ENCODE peak calls at places on chromosome 3, in four cellular contexts. One of them, this sample, is unnamed.

GRCh38 chr3:124952456-124952855 is 17.9 kb upstream of the MUC13 start:
- DNase-seq in GM06990: no peak
- DNase-seq in WTC11: no peak
- DNase-seq in psoas muscle: no peak
- DNase-seq in this sample: no peak

GRCh38 chr3:160444411-160444810 is 5.2 kb downstream of the TRIM59 start:
- DNase-seq in GM06990: no peak
- DNase-seq in WTC11: no peak
- DNase-seq in psoas muscle: no peak
- DNase-seq in this sample: no peak

GRCh38 chr3:27022096-27022761 is 347.0 kb downstream of the NEK10 start:
- DNase-seq in GM06990: no peak
- DNase-seq in WTC11: peak
- DNase-seq in psoas muscle: no peak
- DNase-seq in this sample: no peak

GRCh38 chr3:112605285-112605684 is 35.7 kb downstream of the CCDC80 start:
- DNase-seq in GM06990: no peak
- DNase-seq in WTC11: no peak
- DNase-seq in psoas muscle: no peak
- DNase-seq in this sample: no peak

GRCh38 chr3:158918008-158918407 is 116.2 kb downstream of the MFSD1 start:
- DNase-seq in GM06990: no peak
- DNase-seq in WTC11: peak
- DNase-seq in psoas muscle: no peak
- DNase-seq in this sample: peak

GRCh38 chr3:124282751-124283643 is 291.1 kb upstream of the ROPN1 start:
- DNase-seq in GM06990: no peak
- DNase-seq in WTC11: no peak
- DNase-seq in psoas muscle: no peak
- DNase-seq in this sample: no peak

GRCh38 chr3:130896101-130896500 is 2.2 kb downstream of the ATP2C1 start:
- DNase-seq in GM06990: no peak
- DNase-seq in WTC11: no peak
- DNase-seq in psoas muscle: no peak
- DNase-seq in this sample: no peak

GRCh38 chr3:55201729-55202128 is 273.9 kb upstream of the LRTM1 start:
- DNase-seq in GM06990: no peak
- DNase-seq in WTC11: no peak
- DNase-seq in psoas muscle: no peak
- DNase-seq in this sample: no peak

GRCh38 chr3:31039145-31039544 is 144.7 kb upstream of the GADL1 start:
- DNase-seq in GM06990: no peak
- DNase-seq in WTC11: no peak
- DNase-seq in psoas muscle: no peak
- DNase-seq in this sample: no peak

GRCh38 chr3:171168086-171168485 is 141.6 kb upstream of the SLC2A2 start:
- DNase-seq in GM06990: no peak
- DNase-seq in WTC11: peak
- DNase-seq in psoas muscle: no peak
- DNase-seq in this sample: no peak

GRCh38 chr3:195109098-195109657 is 161.8 kb downstream of the XXYLT1 start:
- DNase-seq in GM06990: no peak
- DNase-seq in WTC11: no peak
- DNase-seq in psoas muscle: no peak
- DNase-seq in this sample: no peak

GRCh38 chr3:123618768-123619484 is 34.1 kb upstream of the HACD2 start:
- DNase-seq in GM06990: no peak
- DNase-seq in WTC11: no peak
- DNase-seq in psoas muscle: peak
- DNase-seq in this sample: no peak

GRCh38 chr3:64848127-64848526 is 160.3 kb upstream of the ADAMTS9 start:
- DNase-seq in GM06990: no peak
- DNase-seq in WTC11: no peak
- DNase-seq in psoas muscle: no peak
- DNase-seq in this sample: no peak

GRCh38 chr3:128500556-128500955 is 7.6 kb upstream of the GATA2 start:
- DNase-seq in GM06990: no peak
- DNase-seq in WTC11: no peak
- DNase-seq in psoas muscle: no peak
- DNase-seq in this sample: no peak

GRCh38 chr3:146625117-146625775 is 20.1 kb upstream of the PLSCR5 start:
- DNase-seq in GM06990: no peak
- DNase-seq in WTC11: no peak
- DNase-seq in psoas muscle: no peak
- DNase-seq in this sample: no peak

GRCh38 chr3:185216587-185216918 is 37.3 kb downstream of the EHHADH start:
- DNase-seq in GM06990: no peak
- DNase-seq in WTC11: no peak
- DNase-seq in psoas muscle: no peak
- DNase-seq in this sample: no peak

GRCh38 chr3:57060089-57060829 is at the start of gene SPATA12:
- DNase-seq in GM06990: no peak
- DNase-seq in WTC11: peak
- DNase-seq in psoas muscle: peak
- DNase-seq in this sample: no peak

GRCh38 chr3:46711305-46711704 is 6.4 kb downstream of the PRSS50 start:
- DNase-seq in GM06990: no peak
- DNase-seq in WTC11: peak
- DNase-seq in psoas muscle: no peak
- DNase-seq in this sample: no peak

DNA sequence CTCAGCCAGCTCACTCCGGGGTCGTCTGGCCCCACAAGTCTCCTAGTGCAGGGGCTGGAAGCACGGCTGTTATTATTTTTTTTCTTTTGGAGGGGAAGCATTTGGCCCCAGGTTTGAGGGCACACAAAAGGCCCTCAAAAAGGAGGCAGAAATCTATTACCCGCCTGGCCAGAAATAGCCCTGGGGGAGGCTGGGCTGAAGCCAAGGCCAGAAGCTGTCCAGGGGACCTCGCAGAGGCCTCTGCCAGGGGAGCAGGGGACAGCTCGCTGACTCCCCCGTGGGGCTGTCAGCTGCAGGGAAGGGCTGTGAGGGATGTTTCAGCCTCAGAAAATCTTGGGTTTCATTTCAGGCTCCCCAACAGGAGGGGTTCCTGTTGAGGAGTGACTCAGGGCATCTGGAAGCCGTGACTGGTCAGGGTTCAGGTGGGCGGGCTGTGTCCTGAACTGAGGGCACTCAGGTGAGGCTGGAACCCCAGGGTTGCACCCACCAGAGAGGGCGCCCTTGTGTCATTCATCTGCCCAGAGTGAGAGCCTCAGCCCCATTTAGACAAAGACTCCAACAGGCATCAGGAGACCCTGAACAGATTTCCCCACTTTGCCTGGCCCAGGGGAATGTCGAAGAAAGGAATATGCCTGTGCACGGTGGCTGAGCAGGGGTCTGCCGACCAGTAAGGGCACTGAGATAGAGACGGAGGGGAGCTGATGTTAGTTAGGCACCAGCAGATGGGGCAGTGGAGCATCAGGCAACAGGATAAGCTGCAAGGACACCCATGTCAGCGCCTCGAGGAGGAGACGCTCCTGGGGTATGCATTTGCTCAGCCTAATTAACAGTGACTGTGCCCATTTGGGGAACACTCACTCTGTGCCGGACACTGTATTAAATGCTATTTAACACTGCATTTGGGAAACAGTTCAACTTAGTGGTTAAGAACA is 43.5 kb upstream of the SLC6A11 start:
- DNase-seq in GM06990: no peak
- DNase-seq in WTC11: peak
- DNase-seq in psoas muscle: no peak
- DNase-seq in this sample: peak
- TF ChIP-seq CTCF in GM06990: peak
- TF ChIP-seq CTCF in WTC11: peak
- TF ChIP-seq CTCF in psoas muscle: no peak
- TF ChIP-seq CTCF in this sample: no peak

DNA sequence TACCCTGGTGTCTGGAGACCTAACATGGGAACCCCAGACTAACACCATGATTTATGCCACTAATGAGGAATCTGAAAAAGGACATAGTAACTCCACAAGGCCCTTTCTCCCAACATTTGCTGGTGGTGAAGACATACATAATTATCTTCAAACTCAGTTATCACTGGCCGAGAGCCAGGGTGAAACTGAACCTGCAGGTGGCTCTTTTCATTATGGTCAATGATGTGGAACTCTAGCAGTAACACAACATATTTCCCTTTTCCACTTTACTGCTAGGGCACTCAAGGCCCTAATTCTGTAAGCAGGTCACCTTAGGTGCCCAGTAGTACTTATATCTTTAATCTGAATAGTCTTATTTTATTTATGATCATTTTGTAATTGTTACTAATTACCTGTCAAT is 326.4 kb upstream of the SATB1 start:
- DNase-seq in GM06990: peak
- DNase-seq in WTC11: no peak
- DNase-seq in psoas muscle: no peak
- DNase-seq in this sample: no peak
- TF ChIP-seq CTCF in GM06990: no peak
- TF ChIP-seq CTCF in WTC11: no peak
- TF ChIP-seq CTCF in psoas muscle: no peak
- TF ChIP-seq CTCF in this sample: no peak

GRCh38 chr3:2978977-2979732 is 131.0 kb downstream of the IL5RA start:
- DNase-seq in GM06990: no peak
- DNase-seq in WTC11: no peak
- DNase-seq in psoas muscle: no peak
- DNase-seq in this sample: no peak

GRCh38 chr3:2976212-2976611 is 134.0 kb downstream of the IL5RA start:
- DNase-seq in GM06990: no peak
- DNase-seq in WTC11: no peak
- DNase-seq in psoas muscle: no peak
- DNase-seq in this sample: no peak
- TF ChIP-seq CTCF in GM06990: no peak
- TF ChIP-seq CTCF in WTC11: no peak
- TF ChIP-seq CTCF in psoas muscle: no peak
- TF ChIP-seq CTCF in this sample: no peak

DNA sequence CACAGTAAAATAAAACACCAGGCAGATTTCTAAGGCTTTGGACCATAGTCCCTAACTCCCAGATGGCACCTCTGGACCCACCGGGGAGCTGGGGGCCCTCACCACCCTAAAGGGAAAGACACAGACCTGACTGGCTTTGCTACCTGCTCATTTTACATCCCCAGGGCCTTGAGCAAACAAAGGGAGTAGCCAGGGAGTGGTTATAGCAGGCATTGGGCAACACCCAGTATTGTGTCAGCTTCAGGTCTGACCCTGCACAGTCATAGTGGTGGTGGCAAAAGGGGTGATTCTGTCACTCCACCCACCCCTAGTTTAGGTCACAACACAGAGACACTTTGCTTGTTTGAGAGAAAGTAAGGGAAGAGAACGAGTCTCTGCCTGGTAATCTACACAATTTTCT is 352.4 kb downstream of the DIPK2A start:
- DNase-seq in GM06990: no peak
- DNase-seq in WTC11: no peak
- DNase-seq in psoas muscle: no peak
- DNase-seq in this sample: no peak
- TF ChIP-seq CTCF in GM06990: no peak
- TF ChIP-seq CTCF in WTC11: no peak
- TF ChIP-seq CTCF in psoas muscle: no peak
- TF ChIP-seq CTCF in this sample: no peak

GRCh38 chr3:58434170-58434507 is 507 bp upstream of the PDHB start:
- DNase-seq in GM06990: no peak
- DNase-seq in WTC11: no peak
- DNase-seq in psoas muscle: no peak
- DNase-seq in this sample: no peak

GRCh38 chr3:58434511-58434910 is 879 bp upstream of the PDHB start:
- DNase-seq in GM06990: no peak
- DNase-seq in WTC11: peak
- DNase-seq in psoas muscle: no peak
- DNase-seq in this sample: no peak

GRCh38 chr3:58432905-58433304 is 727 bp downstream of the PDHB start:
- DNase-seq in GM06990: no peak
- DNase-seq in WTC11: no peak
- DNase-seq in psoas muscle: no peak
- DNase-seq in this sample: no peak

GRCh38 chr3:58434990-58435389 is 1.4 kb upstream of the PDHB start:
- DNase-seq in GM06990: no peak
- DNase-seq in WTC11: peak
- DNase-seq in psoas muscle: no peak
- DNase-seq in this sample: no peak

GRCh38 chr3:58433400-58434169 is at the start of gene PDHB:
- DNase-seq in GM06990: peak
- DNase-seq in WTC11: peak
- DNase-seq in psoas muscle: peak
- DNase-seq in this sample: peak
- TF ChIP-seq CTCF in GM06990: no peak
- TF ChIP-seq CTCF in WTC11: no peak
- TF ChIP-seq CTCF in psoas muscle: no peak
- TF ChIP-seq CTCF in this sample: no peak

GRCh38 chr3:52036829-52037228 is 19.5 kb downstream of the DUSP7 start:
- DNase-seq in GM06990: no peak
- DNase-seq in WTC11: peak
- DNase-seq in psoas muscle: no peak
- DNase-seq in this sample: no peak
- TF ChIP-seq CTCF in GM06990: no peak
- TF ChIP-seq CTCF in WTC11: no peak
- TF ChIP-seq CTCF in psoas muscle: no peak
- TF ChIP-seq CTCF in this sample: no peak

This sample was measured in glutamatergic neuron.